ENCODE peak calls at places on chromosomes 4 and X, in four cellular contexts. R, I, E and W are unnamed samples.

GRCh38 chrX:108362026-108362425 is 76.2 kb downstream of the COL4A6 start:
- DNase-seq in E (no peak), I (no peak), R (no peak), W (peak)

GRCh38 chrX:37830371-37830770 is 17.0 kb downstream of the DYNLT3 start:
- DNase-seq in R (no peak), E (peak), I (no peak), W (no peak)

GRCh38 chr4:156705291-156705690 is 266.3 kb downstream of the PDGFC start:
- DNase-seq in I (no peak), R (no peak), E (peak), W (no peak)

GRCh38 chr4:6427439-6428090 is 44.8 kb downstream of the PPP2R2C start:
- DNase-seq in E (no peak), R (no peak), I (no peak), W (no peak)

GRCh38 chr4:158811704-158812103 is 42.9 kb downstream of the FNIP2 start:
- DNase-seq in R (no peak), I (no peak), E (no peak), W (no peak)

GRCh38 chrX:77564824-77565223 is 117.6 kb downstream of the FGF16 start:
- DNase-seq in E (peak), R (no peak), I (no peak), W (no peak)

GRCh38 chr4:7909463-7909862 is 30.2 kb downstream of the AFAP1 start:
- DNase-seq in E (no peak), I (no peak), R (no peak), W (peak)

GRCh38 chr4:118909173-118909956 is 20.7 kb downstream of the SYNPO2 start:
- DNase-seq in R (no peak), I (no peak), E (no peak), W (no peak)

GRCh38 chrX:4674028-4674782 is 960.8 kb upstream of the PRKX start:
- DNase-seq in I (no peak), R (no peak), E (no peak), W (no peak)

GRCh38 chr4:129092636-129093172 is 635 bp downstream of the SCLT1 start:
- DNase-seq in I (no peak), R (no peak), E (peak), W (no peak)

GRCh38 chr4:150591904-150592303 is 10.0 kb downstream of the MAB21L2 start:
- DNase-seq in E (no peak), I (no peak), R (no peak), W (no peak)

GRCh38 chrX:14095702-14096101 is 66.0 kb upstream of the GEMIN8 start:
- DNase-seq in E (peak), I (no peak), R (peak), W (peak)

GRCh38 chr4:26484032-26484515 is 6.2 kb downstream of the CCKAR start:
- DNase-seq in I (no peak), R (no peak), E (peak), W (no peak)

GRCh38 chrX:115940888-115941332 is 229.6 kb upstream of the AGTR2 start:
- DNase-seq in I (no peak), E (peak), R (no peak), W (peak)

GRCh38 chr4:103091601-103092223 is 7.9 kb downstream of the BDH2 start:
- DNase-seq in E (peak), R (peak), I (no peak), W (peak)

GRCh38 chr4:86895692-86896488 is 3.7 kb upstream of the C4orf36 start:
- DNase-seq in R (peak), E (peak), I (peak), W (peak)

GRCh38 chrX:12065251-12065650 is 73.0 kb upstream of the FRMPD4 start:
- DNase-seq in I (no peak), E (peak), R (no peak), W (no peak)

GRCh38 chr4:40349561-40350198 is 14.5 kb downstream of the CHRNA9 start:
- DNase-seq in R (no peak), I (no peak), E (peak), W (no peak)

GRCh38 chr4:77579406-77580076 is 26.1 kb upstream of the CXCL13 start:
- DNase-seq in R (no peak), I (peak), E (peak), W (no peak)

GRCh38 chrX:44997888-44998287 is 124.9 kb downstream of the KDM6A start:
- DNase-seq in E (no peak), R (no peak), I (no peak), W (no peak)

GRCh38 chrX:1226249-1226648 is 13.8 kb upstream of the CRLF2 start:
- DNase-seq in E (no peak), I (no peak), R (no peak), W (no peak)

GRCh38 chr4:38154681-38155588 is 194.7 kb downstream of the PTTG2 start:
- DNase-seq in E (no peak), I (no peak), R (no peak), W (no peak)

GRCh38 chr4:13766722-13767495 is 139.4 kb upstream of the BOD1L1 start:
- DNase-seq in R (peak), E (no peak), I (no peak), W (no peak)

GRCh38 chrX:40278340-40279090 is 180.8 kb upstream of the BCOR start:
- DNase-seq in E (no peak), R (no peak), I (no peak), W (no peak)

GRCh38 chr4:176902710-176903323 is 110.1 kb upstream of the VEGFC start:
- DNase-seq in E (peak), I (no peak), R (no peak), W (no peak)

GRCh38 chr4:151717909-151718613 is 42.7 kb downstream of the GATB start:
- DNase-seq in I (no peak), E (no peak), R (no peak), W (no peak)

GRCh38 chr4:7540216-7540615 is 105.5 kb upstream of the PSAPL1 start:
- DNase-seq in E (no peak), I (no peak), R (no peak), W (no peak)

GRCh38 chrX:142250502-142250901 is 45.4 kb upstream of the MAGEC2 start:
- DNase-seq in E (no peak), R (no peak), I (no peak), W (no peak)

GRCh38 chrX:2426289-2426882 is 74.4 kb downstream of the DHRSX start:
- DNase-seq in R (no peak), I (no peak), E (no peak), W (no peak)

GRCh38 chr4:19838858-19839257 is 412.8 kb upstream of the SLIT2 start:
- DNase-seq in E (no peak), R (no peak), I (no peak), W (no peak)

GRCh38 chr4:1551211-1551610 is 132.9 kb downstream of the FAM53A start:
- DNase-seq in E (no peak), R (no peak), I (no peak), W (no peak)

GRCh38 chrX:18855919-18856644 is 127.8 kb downstream of the PHKA2 start:
- DNase-seq in R (no peak), I (no peak), E (no peak), W (no peak)

GRCh38 chr4:156829194-156829593 is 142.4 kb downstream of the PDGFC start:
- DNase-seq in E (peak), R (no peak), I (no peak), W (no peak)

GRCh38 chr4:61086979-61087378 is 113.1 kb upstream of the ADGRL3 start:
- DNase-seq in I (no peak), E (no peak), R (no peak), W (no peak)

GRCh38 chrX:106608016-106608415 is 3.8 kb upstream of the RADX start:
- DNase-seq in I (no peak), E (no peak), R (no peak), W (no peak)

DNA sequence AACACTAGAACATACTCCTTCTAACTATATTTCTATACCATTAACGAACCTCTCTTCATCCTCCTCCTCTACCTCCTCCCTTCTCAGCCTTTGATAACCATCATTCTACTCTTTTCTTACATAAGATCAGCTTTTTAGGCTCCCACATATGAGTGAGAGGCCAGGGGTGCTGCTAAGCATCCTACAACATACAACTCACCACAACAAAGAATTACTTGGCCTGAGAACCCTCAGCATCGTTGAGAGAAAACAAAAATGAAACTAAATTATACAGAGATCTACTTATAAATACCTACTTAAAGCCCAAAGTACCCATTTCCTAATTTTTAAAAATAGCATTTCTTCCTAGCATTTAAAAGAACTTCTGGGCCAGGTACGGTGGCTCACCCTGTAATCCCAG is 77.7 kb downstream of the CC2D2A start:
- DNase-seq in R (no peak), E (no peak), I (no peak), W (no peak)
- TF ChIP-seq MAZ in R (no peak), E (no peak), I (no peak), W (no peak)

DNA sequence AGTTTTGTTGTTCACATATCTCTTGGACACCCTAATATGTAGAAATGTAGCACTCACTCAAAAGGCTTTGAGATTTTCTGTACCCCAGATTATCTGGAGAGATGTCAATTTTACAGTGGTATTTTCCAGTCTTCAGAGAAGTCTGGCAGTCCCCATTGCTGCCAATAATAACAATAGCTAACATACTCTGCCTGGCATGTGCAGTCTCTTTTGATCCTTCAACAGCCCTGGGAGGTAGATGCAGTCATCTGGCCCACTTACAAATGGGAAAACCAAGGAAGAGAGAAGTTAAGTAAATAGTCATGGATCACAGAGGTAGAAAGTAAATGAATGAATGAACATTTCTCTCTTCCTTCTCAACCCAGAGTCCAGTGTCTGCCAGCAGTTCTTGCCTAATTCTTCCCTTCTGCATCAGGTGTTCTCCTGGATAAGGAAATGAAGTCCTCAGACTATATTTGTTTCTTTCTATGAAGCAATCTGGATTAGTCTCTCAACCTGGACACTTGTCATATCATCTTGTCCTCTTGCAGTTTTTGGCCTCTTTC is 113.0 kb upstream of the EDNRA start:
- DNase-seq in I (no peak), R (no peak), E (no peak), W (no peak)
- TF ChIP-seq MAZ in I (no peak), R (no peak), E (no peak), W (no peak)

DNA sequence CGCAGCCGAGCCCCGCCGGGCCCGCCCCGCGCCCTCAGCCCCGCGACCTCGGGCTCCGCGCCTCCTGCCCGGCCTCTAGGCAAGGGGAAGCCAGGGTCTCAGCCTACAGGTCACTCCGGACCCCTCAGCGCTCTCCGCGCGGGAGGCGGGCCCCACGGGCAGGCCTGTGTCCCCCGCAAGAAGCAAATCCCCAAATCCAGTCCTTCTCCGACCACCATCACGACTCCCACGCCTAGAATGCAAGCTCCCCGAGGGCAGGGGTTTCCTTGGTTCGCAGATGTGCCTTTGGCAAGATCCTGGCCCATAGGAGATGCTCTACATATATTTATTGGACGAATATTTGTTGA is 230 bp upstream of the CCDC149 start:
- DNase-seq in R (no peak), I (no peak), E (no peak), W (no peak)
- TF ChIP-seq MAZ in R (no peak), I (no peak), E (no peak), W (no peak)

GRCh38 chr4:182324282-182324681 is 81.1 kb downstream of the TENM3 start:
- DNase-seq in I (no peak), E (no peak), R (no peak), W (no peak)

GRCh38 chr4:182325848-182326255 is 82.7 kb downstream of the TENM3 start:
- DNase-seq in E (no peak), R (no peak), I (no peak), W (no peak)

GRCh38 chr4:182325397-182325796 is 82.2 kb downstream of the TENM3 start:
- DNase-seq in R (no peak), I (no peak), E (no peak), W (no peak)

GRCh38 chr4:182328505-182328904 is 85.3 kb downstream of the TENM3 start:
- DNase-seq in E (no peak), R (no peak), I (no peak), W (no peak)
- TF ChIP-seq MAZ in E (no peak), R (no peak), I (no peak), W (no peak)

DNA sequence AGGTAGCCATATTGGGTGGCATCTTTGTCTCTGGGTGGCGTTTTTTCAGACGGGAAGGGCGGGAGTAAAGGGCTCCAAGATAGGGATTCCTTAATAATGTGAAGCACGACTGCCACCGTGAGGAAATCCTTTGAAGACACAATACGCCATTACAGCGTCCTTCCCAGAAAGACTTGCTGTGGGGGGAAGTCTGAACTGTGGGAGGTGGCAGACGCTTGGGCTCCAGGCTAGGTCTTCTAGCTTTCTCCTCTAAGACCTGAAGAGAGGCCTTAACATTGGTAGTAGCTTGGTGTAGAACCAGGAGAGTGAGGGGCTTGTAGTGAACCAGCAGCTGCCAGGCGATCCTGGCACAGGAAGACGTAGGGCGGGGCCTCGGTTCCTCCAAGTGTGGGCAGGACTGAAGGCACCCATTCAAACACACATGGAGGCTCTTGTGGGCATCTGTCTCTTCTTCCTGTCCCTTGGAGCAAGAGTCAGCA is 197.3 kb downstream of the OR13H1 start:
- DNase-seq in I (no peak), R (no peak), E (peak), W (no peak)
- TF ChIP-seq MAZ in I (no peak), R (no peak), E (peak), W (no peak)

DNA sequence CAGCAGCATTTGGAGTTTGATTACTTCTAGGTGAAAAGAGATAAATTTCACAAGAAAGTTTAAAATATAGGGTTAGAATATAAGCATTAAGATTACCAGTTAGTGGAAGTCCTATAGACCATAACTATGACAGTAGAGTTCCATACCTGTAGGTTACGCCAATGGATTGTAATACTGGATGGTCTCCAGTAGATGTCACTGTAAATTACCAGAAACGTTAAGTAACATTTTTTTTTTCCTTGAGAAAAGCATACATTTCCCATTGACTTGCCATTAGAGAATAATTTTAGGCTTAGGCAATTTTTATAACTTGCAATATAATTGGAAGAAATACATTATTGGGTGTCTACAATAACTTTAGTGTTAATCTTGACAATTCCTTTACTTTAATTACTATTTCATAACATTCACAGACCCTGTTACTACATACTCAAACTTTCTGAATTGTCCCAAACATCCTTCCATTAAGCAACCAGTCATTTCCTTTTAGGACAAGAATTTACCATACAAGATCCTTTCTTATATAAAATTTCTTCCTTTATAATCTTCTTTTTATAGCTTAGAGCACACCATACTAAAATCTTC is 304.1 kb upstream of the TECRL start:
- DNase-seq in E (peak), R (peak), I (no peak), W (peak)
- TF ChIP-seq MAZ in E (no peak), R (no peak), I (no peak), W (no peak)